ENCODE peak calls at places on chromosomes 11 and 22, in four cellular contexts. G is IMR-90, N is K562, K is A549. B is an unnamed sample.

GRCh38 chr22:29700206-29700948 is 19.4 kb upstream of the CABP7 start:
- DNase-seq in K (no peak), G (peak), N (no peak), B (no peak)

GRCh38 chr22:40270031-40270430 is 76.3 kb upstream of the ADSL start:
- DNase-seq in K (no peak), G (no peak), N (no peak), B (no peak)

GRCh38 chr11:10351435-10351767 is 46.5 kb downstream of the ADM start:
- DNase-seq in G (no peak), K (no peak), N (peak), B (no peak)

GRCh38 chr22:45445031-45445710 is 31.7 kb downstream of the RIBC2 start:
- DNase-seq in N (no peak), G (no peak), K (no peak), B (no peak)

GRCh38 chr22:29275819-29276565 is 7.9 kb downstream of the EWSR1 start:
- DNase-seq in N (no peak), G (no peak), K (no peak), B (no peak)

GRCh38 chr11:59283825-59284772 is 71.4 kb upstream of the MPEG1 start:
- DNase-seq in G (peak), K (peak), N (peak), B (peak)

GRCh38 chr11:5362017-5362625 is 10.8 kb downstream of the OR51B6 start:
- DNase-seq in G (peak), N (peak), K (no peak), B (no peak)

GRCh38 chr22:49915610-49916009 is 2.6 kb downstream of the ALG12 start:
- DNase-seq in K (no peak), G (no peak), N (no peak), B (no peak)

GRCh38 chr22:40694409-40694808 is 15.1 kb downstream of the MCHR1 start:
- DNase-seq in N (no peak), K (no peak), G (no peak), B (no peak)

GRCh38 chr11:134578807-134579708 is 167.0 kb upstream of the B3GAT1 start:
- DNase-seq in G (no peak), N (no peak), K (no peak), B (no peak)

GRCh38 chr11:19060629-19061028 is at the start of gene MRGPRX2:
- DNase-seq in N (no peak), K (no peak), G (no peak), B (no peak)

GRCh38 chr11:116482716-116483115 is 290.1 kb downstream of the BUD13 start:
- DNase-seq in G (no peak), K (no peak), N (no peak), B (no peak)

GRCh38 chr11:84236436-84236835 is 950.3 kb upstream of the CCDC90B start:
- DNase-seq in K (no peak), N (no peak), G (no peak), B (no peak)

GRCh38 chr22:39336411-39336810 is 13.4 kb upstream of the SYNGR1 start:
- DNase-seq in N (no peak), K (no peak), G (no peak), B (no peak)

GRCh38 chr11:22304337-22304961 is 33.7 kb upstream of the SLC17A6 start:
- DNase-seq in N (peak), G (peak), K (peak), B (no peak)

GRCh38 chr22:19679476-19680099 is 34.7 kb upstream of the SEPTIN5 start:
- DNase-seq in G (no peak), K (no peak), N (peak), B (no peak)

DNA sequence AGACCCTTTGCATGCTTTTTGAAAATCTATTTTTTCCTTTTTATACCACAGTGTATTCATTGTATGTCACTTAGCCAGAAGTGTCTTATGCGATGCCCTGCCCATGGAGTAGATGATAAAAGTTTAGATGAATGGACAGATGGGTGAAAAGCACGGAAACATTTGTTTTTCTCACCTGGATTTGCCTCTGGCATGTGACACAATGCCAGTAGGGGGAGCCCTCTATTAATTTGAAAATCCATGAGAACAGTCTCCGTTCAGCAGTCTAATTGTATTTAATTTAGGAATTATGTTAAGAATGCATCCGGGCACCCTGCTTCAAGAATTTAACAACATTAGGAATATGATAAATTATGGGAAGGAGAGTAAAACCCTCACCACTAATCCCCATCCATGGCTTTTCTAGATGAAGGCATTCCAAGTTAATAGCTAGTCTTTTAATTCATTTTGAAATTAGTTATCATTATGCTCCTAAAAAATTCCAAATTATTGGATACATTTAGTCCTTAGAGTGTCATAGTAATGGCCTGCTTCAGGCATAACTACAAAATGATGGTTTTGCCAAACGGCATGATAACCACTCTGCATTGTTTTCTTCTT is 55.3 kb upstream of the ALKBH3 start:
- DNase-seq in N (peak), K (peak), G (peak), B (no peak)
- TF ChIP-seq RCOR1 in N (no peak), K (no peak), G (no peak), B (no peak)

DNA sequence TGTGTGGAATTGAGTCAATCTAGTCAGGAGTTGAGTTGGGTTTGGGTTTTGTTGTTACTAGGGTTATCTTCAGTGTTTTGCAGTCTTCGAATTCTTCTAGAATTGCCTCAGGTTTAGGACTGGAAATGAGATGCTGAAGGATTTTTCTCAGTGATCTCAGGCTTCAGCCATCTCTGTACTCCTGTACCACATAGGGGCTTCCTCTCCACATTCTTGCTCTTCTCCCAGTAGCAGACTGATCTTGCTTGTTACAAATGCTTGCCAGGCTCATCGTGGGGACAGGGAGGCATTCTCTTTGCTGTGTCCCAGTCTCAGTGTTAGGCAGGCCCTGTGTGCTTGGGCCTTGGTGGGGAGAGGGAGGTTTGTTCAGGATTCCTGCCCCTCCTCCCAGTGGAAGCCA is 96.1 kb downstream of the LRRC32 start:
- DNase-seq in K (no peak), G (peak), N (no peak), B (no peak)
- H3K27ac ChIP-seq in K (no peak), G (peak), N (no peak), B (no peak)

GRCh38 chr11:68143310-68143689 is 22.1 kb upstream of the CHKA start:
- DNase-seq in G (no peak), K (no peak), N (no peak), B (no peak)

GRCh38 chr11:68140496-68141246 is 19.5 kb upstream of the CHKA start:
- DNase-seq in N (no peak), K (no peak), G (no peak), B (no peak)

GRCh38 chr11:68141247-68142027 is 20.2 kb upstream of the CHKA start:
- DNase-seq in K (no peak), G (no peak), N (no peak), B (no peak)

GRCh38 chr11:68142441-68143309 is 21.5 kb upstream of the CHKA start:
- DNase-seq in G (no peak), K (no peak), N (no peak), B (no peak)

DNA sequence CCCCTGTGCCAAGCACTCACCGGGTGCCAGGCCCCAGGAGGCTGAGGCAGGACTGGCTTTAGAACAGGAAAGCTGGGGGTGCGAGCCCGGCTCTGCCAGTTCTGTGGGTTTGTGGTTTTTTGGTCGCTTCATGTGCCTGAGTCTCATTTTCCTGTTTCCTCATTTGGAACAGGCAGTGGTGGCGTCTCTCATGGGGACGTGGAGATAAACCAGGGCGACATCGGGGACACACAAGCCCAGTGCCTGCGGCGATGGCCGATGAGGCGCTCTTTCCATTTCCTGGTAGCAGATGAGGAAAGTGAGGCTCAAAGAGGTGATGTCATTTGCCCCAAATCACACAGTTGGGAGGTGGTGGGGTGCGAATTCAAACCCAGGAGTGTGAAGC is 20.8 kb upstream of the CHKA start:
- DNase-seq in K (no peak), N (no peak), G (no peak), B (no peak)
- TF ChIP-seq RCOR1 in K (no peak), N (no peak), G (no peak), B (no peak)

DNA sequence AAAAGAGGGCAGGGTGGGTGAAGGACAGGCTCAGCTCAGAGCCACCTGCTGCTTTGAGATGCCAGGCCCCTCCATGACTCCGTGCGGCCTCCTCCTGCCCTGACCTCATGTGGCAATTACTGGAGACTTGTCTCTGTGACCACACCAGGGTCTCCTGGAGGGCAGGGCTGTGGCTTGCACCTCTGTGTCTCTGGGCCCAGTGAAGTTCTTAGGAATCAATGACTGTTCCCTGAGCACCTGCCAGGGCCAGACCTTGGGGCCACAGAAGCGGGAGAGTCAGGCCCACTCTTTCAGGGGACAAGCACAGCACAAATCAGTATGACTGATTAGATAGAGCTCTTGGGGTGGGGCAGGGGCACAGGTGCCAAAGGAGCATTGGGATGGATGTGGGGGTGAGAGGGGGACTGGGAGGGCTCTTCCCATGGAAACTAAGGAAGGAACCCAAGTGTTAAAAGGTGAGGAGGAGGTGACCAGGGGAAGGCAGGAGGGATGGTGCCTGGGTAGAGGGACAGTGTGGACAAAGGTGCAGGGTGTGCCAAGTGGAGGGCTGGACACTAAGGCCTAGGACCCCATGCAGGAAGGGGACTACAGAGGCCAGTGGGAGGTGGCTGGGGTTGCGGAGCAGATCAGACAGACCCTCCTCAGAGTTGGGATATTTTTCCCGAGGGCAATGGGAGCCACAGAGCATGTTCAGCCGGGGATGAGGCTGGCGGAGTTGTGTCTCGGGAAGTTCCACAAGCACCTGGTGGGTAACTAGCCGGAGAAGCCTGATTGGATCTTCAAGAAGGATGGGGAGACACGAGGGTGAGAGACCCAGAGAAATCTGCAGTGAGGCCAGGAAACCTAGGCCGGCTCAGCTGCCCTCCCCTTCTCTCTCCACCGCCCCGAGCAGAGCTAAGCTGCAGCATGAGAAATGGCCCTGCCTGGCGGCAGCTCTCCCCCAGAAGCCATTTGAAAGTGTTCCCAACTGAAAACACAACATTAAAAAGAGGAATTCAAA is 77.5 kb upstream of the SHISAL1 start:
- DNase-seq in K (no peak), N (no peak), G (no peak), B (no peak)
- H3K27ac ChIP-seq in K (no peak), N (no peak), G (no peak), B (no peak)

DNA sequence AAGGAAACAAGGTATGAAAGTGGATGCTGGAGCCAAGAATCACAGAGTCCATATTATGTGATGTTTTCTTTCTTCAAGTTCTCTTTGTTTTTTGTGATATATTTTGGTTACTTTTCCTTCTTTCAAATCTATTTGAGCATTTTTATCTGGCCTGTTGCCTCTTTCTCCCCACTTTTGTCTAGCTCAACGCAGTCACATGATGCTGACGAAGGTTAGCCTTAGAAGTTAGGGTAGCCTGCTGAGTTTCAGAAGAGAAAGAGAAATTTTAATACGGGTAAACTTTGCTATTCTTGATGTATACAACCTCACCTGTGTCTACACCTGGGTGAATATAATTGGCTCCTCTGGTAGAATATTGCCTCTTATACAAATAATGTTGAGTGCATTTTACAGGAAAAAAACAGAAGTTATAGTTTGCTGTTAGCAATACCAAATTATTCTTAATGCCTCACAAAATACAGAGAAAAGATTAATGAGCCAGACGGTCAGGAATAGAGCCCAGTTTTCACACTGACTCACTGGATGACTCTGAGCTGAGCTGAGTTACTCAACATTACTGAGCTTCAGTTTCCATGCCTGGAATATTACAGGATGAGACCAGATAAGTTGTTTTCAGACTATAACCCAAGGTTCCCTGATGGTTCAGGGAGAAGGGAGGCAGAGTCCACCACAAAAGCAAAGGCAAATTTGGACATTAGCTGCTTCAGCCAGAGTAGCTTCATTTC is 161.6 kb upstream of the BDNF start:
- DNase-seq in G (peak), K (peak), N (no peak), B (no peak)
- TF ChIP-seq RCOR1 in G (no peak), K (no peak), N (no peak), B (no peak)

B was measured in GM12878.